ENCODE peak calls at places on chromosome 15, in five cellular contexts. Y is A549, B is lower lobe of right lung, E is uterus, M is fibroblast of lung. Z is an unnamed sample. For H3K9me3 and H3K4me1, the result is how much of the 10 kb centered on the place peaks cover.

GRCh38 chr15:97991972-97992541 is 31.6 kb downstream of the ARRDC4 start:
- DNase-seq in E (no peak), Y (no peak), B (peak), M (no peak), Z (no peak)

GRCh38 chr15:27587810-27588209 is 511.3 kb downstream of the OCA2 start:
- DNase-seq in E (no peak), Y (no peak), B (no peak), M (no peak), Z (no peak)

GRCh38 chr15:92845109-92845508 is 55.0 kb upstream of the CHD2 start:
- DNase-seq in E (no peak), B (no peak), M (peak), Y (no peak), Z (no peak)

GRCh38 chr15:68682906-68683490 is 104.2 kb downstream of the CORO2B start:
- DNase-seq in M (no peak), Y (no peak), B (no peak), E (peak), Z (no peak)

GRCh38 chr15:35933531-35933930 is 387.6 kb upstream of the DPH6 start:
- DNase-seq in E (no peak), B (no peak), M (no peak), Y (no peak), Z (no peak)

GRCh38 chr15:49225572-49226281 is 55.7 kb downstream of the GALK2 start:
- DNase-seq in M (peak), E (no peak), B (no peak), Y (no peak), Z (peak)

GRCh38 chr15:74173545-74174215 is at the start of gene ISLR:
- DNase-seq in E (peak), Y (no peak), M (peak), B (peak), Z (peak)

GRCh38 chr15:67188551-67189218 is 65.8 kb downstream of the AAGAB start:
- DNase-seq in Y (no peak), E (peak), M (peak), B (no peak), Z (no peak)

GRCh38 chr15:41945701-41946100 is 26.7 kb downstream of the EHD4 start:
- DNase-seq in B (no peak), M (no peak), E (no peak), Y (no peak), Z (no peak)

GRCh38 chr15:27241942-27242341 is 271.0 kb downstream of the GABRG3 start:
- DNase-seq in Y (no peak), E (no peak), B (no peak), M (peak), Z (no peak)

GRCh38 chr15:67784057-67784781 is 41.1 kb upstream of the SKOR1 start:
- DNase-seq in B (no peak), Y (no peak), E (no peak), M (no peak), Z (no peak)

GRCh38 chr15:87167706-87168105 is 1088.0 kb downstream of the AGBL1 start:
- DNase-seq in B (no peak), M (no peak), Y (no peak), E (no peak), Z (no peak)

GRCh38 chr15:98599911-98600685 is 48.2 kb upstream of the IGF1R start:
- DNase-seq in M (peak), E (peak), B (peak), Y (no peak), Z (no peak)

GRCh38 chr15:93997071-93997658 is 234.2 kb upstream of the MCTP2 start:
- DNase-seq in E (peak), B (no peak), M (peak), Y (peak), Z (peak)

GRCh38 chr15:68650901-68651709 is 72.3 kb downstream of the CORO2B start:
- DNase-seq in Y (peak), E (no peak), B (peak), M (no peak), Z (peak)

GRCh38 chr15:76756371-76756770 is 148.8 kb downstream of the SCAPER start:
- DNase-seq in E (no peak), B (no peak), Y (no peak), M (no peak), Z (no peak)

GRCh38 chr15:68815598-68815997 is 5.1 kb downstream of the ANP32A start:
- DNase-seq in B (no peak), M (peak), Y (no peak), E (no peak), Z (no peak)

DNA sequence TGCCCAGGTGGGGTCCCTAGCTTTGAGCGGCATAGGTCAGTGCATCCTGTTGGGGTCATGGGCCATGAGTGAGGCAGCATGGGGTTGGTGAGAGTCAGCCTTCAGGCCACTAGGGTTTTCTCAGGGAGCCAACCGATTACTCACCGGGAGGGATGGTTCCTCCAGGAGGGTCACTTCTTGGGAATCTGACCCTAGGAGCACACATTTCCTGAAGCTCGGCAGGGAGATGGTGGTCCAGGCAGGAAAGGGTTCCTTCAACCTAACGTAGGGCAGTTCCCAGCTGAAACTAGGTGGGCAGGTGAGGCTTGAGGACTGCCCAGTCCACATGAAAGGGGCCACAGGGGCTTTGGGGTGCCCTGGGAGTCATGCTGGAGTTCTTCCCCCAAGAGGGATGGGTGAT is 218.0 kb downstream of the UBE3A start:
- DNase-seq in E (no peak), Y (no peak), B (no peak), M (no peak), Z (no peak)
- H3K9me3 ChIP-seq in E (under half), Y (under half), B (under half), M (under half), Z (under half)

DNA sequence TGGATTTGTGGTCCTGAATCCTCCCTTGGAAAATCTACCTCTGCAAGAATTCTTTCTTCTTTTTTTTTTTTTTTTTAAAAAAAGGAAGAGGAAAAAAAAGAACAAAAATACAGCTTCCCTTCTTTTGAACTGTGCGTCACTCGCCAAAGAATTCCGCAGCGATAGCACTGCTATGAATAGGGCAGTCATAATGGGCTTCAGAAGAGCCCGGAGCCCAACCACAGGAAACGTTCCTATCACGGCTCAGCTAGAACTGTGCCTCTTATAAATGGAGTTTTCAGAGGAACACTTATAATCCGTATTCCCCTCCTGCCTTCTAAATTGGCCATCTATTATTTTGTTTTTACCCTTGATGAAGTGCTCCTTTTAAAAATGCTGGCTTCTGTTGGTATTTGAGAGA is 227.7 kb downstream of the ADAMTS17 start:
- DNase-seq in Y (no peak), B (no peak), M (peak), E (peak), Z (no peak)
- H3K4me3 ChIP-seq in Y (no peak), B (peak), M (peak), E (no peak), Z (no peak)

GRCh38 chr15:78551902-78552301 is 11.7 kb downstream of the PSMA4 start:
- DNase-seq in E (no peak), B (no peak), M (no peak), Y (no peak), Z (no peak)

GRCh38 chr15:78550194-78550593 is 9.9 kb downstream of the PSMA4 start:
- DNase-seq in E (no peak), B (no peak), M (no peak), Y (no peak), Z (no peak)

GRCh38 chr15:78552597-78552996 is 12.4 kb downstream of the PSMA4 start:
- DNase-seq in M (no peak), Y (no peak), E (no peak), B (no peak), Z (no peak)

GRCh38 chr15:78550815-78551214 is 10.6 kb downstream of the PSMA4 start:
- DNase-seq in E (no peak), B (no peak), M (no peak), Y (no peak), Z (no peak)
- H3K4me1 ChIP-seq in E (under half), B (under half), M (under half), Y (under half), Z (under half)

GRCh38 chr15:50964075-50964474 is 55.6 kb downstream of the AP4E1 start:
- DNase-seq in B (no peak), Y (no peak), E (no peak), M (no peak), Z (no peak)
- H3K9me3 ChIP-seq in B (under half), Y (under half), E (under half), M (under half), Z (under half)